ENCODE peak calls at places on chromosomes 3 and 15, in eight cellular contexts. C is fibroblast of pulmonary artery; R is stimulated activated naive CD4-positive, alpha-beta T cell; E is H9; T is hypothalamus; Q is brain microvascular endothelial cell; L is stimulated activated CD8-positive, alpha-beta memory T cell treated with anti-CD3 and anti-CD28 coated beads, Interleukin-4, amount 100 ng/mL, for 24 hours; D is astrocyte. A is an unnamed sample.

GRCh38 chr15:100889359-100890058 is 9.9 kb downstream of the ALDH1A3 start:
- DNase-seq in C (peak), R (no peak), E (no peak), T (no peak), Q (peak), L (no peak), D (peak), A (peak)

GRCh38 chr3:112984485-112984884 is 6.3 kb upstream of the GTPBP8 start:
- DNase-seq in C (peak), R (peak), E (no peak), T (no peak), Q (no peak), L (no peak), D (no peak), A (no peak)

GRCh38 chr3:119245778-119246177 is 5.1 kb upstream of the B4GALT4 start:
- DNase-seq in C (peak), R (no peak), E (no peak), T (peak), Q (no peak), L (no peak), D (no peak), A (no peak)

GRCh38 chr3:180267202-180267843 is 230.6 kb upstream of the PEX5L start:
- DNase-seq in C (no peak), R (no peak), E (no peak), T (no peak), Q (no peak), L (no peak), D (no peak), A (no peak)

GRCh38 chr3:178076718-178077117 is 459.5 kb upstream of the KCNMB2 start:
- DNase-seq in C (no peak), R (no peak), E (no peak), T (no peak), Q (no peak), L (no peak), D (no peak), A (no peak)

GRCh38 chr3:106206165-106206564 is 337.4 kb upstream of the CBLB start:
- DNase-seq in C (no peak), R (peak), E (no peak), T (no peak), Q (peak), L (no peak), D (peak), A (no peak)

GRCh38 chr15:64809649-64810498 is 15.6 kb downstream of the PIF1 start:
- DNase-seq in C (peak), R (peak), E (peak), T (peak), Q (peak), L (peak), D (peak), A (no peak)

GRCh38 chr3:71152892-71153265 is 430.6 kb downstream of the FOXP1 start:
- DNase-seq in C (no peak), R (no peak), E (peak), T (no peak), Q (no peak), L (no peak), D (no peak), A (no peak)

GRCh38 chr3:50238549-50239026 is 2.6 kb downstream of the GNAI2 start:
- DNase-seq in C (no peak), R (no peak), E (no peak), T (peak), Q (no peak), L (no peak), D (no peak), A (no peak)

GRCh38 chr3:126490619-126491018 is 14.9 kb upstream of the ZXDC start:
- DNase-seq in C (no peak), R (no peak), E (peak), T (no peak), Q (no peak), L (no peak), D (no peak), A (no peak)